ENCODE peak calls at places on chromosome 15, in seven cellular contexts. One of them, this sample, is unnamed.

GRCh38 chr15:52233405-52233804 is 42.2 kb upstream of the GNB5 start:
- DNase-seq in K562: no peak
- DNase-seq in H1: no peak
- DNase-seq in SK-N-SH: no peak
- DNase-seq in HCT116: no peak
- DNase-seq in GM12878: no peak
- DNase-seq in HepG2: no peak
- DNase-seq in this sample: no peak

GRCh38 chr15:70094690-70095311 is 2.9 kb downstream of the TLE3 start:
- DNase-seq in K562: no peak
- DNase-seq in H1: no peak
- DNase-seq in SK-N-SH: no peak
- DNase-seq in HCT116: no peak
- DNase-seq in GM12878: no peak
- DNase-seq in HepG2: peak; percentile 47
- DNase-seq in this sample: no peak

GRCh38 chr15:31024330-31024729 is 32.9 kb upstream of the MTMR10 start:
- DNase-seq in K562: no peak
- DNase-seq in H1: peak; percentile 57
- DNase-seq in SK-N-SH: no peak
- DNase-seq in HCT116: peak; percentile 16
- DNase-seq in GM12878: no peak
- DNase-seq in HepG2: peak; percentile 79
- DNase-seq in this sample: no peak

GRCh38 chr15:70217246-70218160 is 119.8 kb upstream of the TLE3 start:
- DNase-seq in K562: no peak
- DNase-seq in H1: no peak
- DNase-seq in SK-N-SH: peak; percentile 58
- DNase-seq in HCT116: no peak
- DNase-seq in GM12878: no peak
- DNase-seq in HepG2: no peak
- DNase-seq in this sample: no peak

GRCh38 chr15:85044251-85044853 is 62.7 kb downstream of the PDE8A start:
- DNase-seq in K562: no peak
- DNase-seq in H1: no peak
- DNase-seq in SK-N-SH: peak; percentile 39
- DNase-seq in HCT116: peak; percentile 28
- DNase-seq in GM12878: peak; percentile 44
- DNase-seq in HepG2: peak; percentile 63
- DNase-seq in this sample: peak; percentile 79

GRCh38 chr15:80779658-80780415 is 667 bp downstream of the CEMIP start:
- DNase-seq in K562: no peak
- DNase-seq in H1: peak; percentile 10
- DNase-seq in SK-N-SH: peak; percentile 74
- DNase-seq in HCT116: no peak
- DNase-seq in GM12878: no peak
- DNase-seq in HepG2: peak; percentile 25
- DNase-seq in this sample: peak; percentile 45

GRCh38 chr15:75161788-75162414 is 39.8 kb upstream of the C15orf39 start:
- DNase-seq in K562: no peak
- DNase-seq in H1: no peak
- DNase-seq in SK-N-SH: no peak
- DNase-seq in HCT116: no peak
- DNase-seq in GM12878: no peak
- DNase-seq in HepG2: peak; percentile 68
- DNase-seq in this sample: no peak

GRCh38 chr15:86735244-86736040 is 655.8 kb downstream of the AGBL1 start:
- DNase-seq in K562: no peak
- DNase-seq in H1: no peak
- DNase-seq in SK-N-SH: no peak
- DNase-seq in HCT116: no peak
- DNase-seq in GM12878: no peak
- DNase-seq in HepG2: no peak
- DNase-seq in this sample: no peak

GRCh38 chr15:81213982-81214381 is 17.3 kb downstream of the IL16 start:
- DNase-seq in K562: no peak
- DNase-seq in H1: no peak
- DNase-seq in SK-N-SH: no peak
- DNase-seq in HCT116: no peak
- DNase-seq in GM12878: no peak
- DNase-seq in HepG2: no peak
- DNase-seq in this sample: no peak

GRCh38 chr15:29322407-29322806 is 52.8 kb upstream of the NSMCE3 start:
- DNase-seq in K562: no peak
- DNase-seq in H1: no peak
- DNase-seq in SK-N-SH: no peak
- DNase-seq in HCT116: no peak
- DNase-seq in GM12878: no peak
- DNase-seq in HepG2: no peak
- DNase-seq in this sample: no peak

GRCh38 chr15:29312387-29312786 is 42.8 kb upstream of the NSMCE3 start:
- DNase-seq in K562: no peak
- DNase-seq in H1: no peak
- DNase-seq in SK-N-SH: no peak
- DNase-seq in HCT116: no peak
- DNase-seq in GM12878: no peak
- DNase-seq in HepG2: no peak
- DNase-seq in this sample: no peak

GRCh38 chr15:29319823-29320222 is 50.2 kb upstream of the NSMCE3 start:
- DNase-seq in K562: no peak
- DNase-seq in H1: no peak
- DNase-seq in SK-N-SH: no peak
- DNase-seq in HCT116: no peak
- DNase-seq in GM12878: no peak
- DNase-seq in HepG2: no peak
- DNase-seq in this sample: no peak

GRCh38 chr15:29316422-29316821 is 46.8 kb upstream of the NSMCE3 start:
- DNase-seq in K562: no peak
- DNase-seq in H1: no peak
- DNase-seq in SK-N-SH: no peak
- DNase-seq in HCT116: no peak
- DNase-seq in GM12878: no peak
- DNase-seq in HepG2: no peak
- DNase-seq in this sample: no peak
- TF ChIP-seq JUND in K562: no peak
- TF ChIP-seq JUND in H1: no peak
- TF ChIP-seq JUND in SK-N-SH: no peak
- TF ChIP-seq JUND in HCT116: no peak
- TF ChIP-seq JUND in GM12878: no peak
- TF ChIP-seq JUND in HepG2: no peak
- TF ChIP-seq JUND in this sample: no peak

GRCh38 chr15:101458908-101459578 is 30.5 kb downstream of the PCSK6 start:
- DNase-seq in K562: no peak
- DNase-seq in H1: no peak
- DNase-seq in SK-N-SH: no peak
- DNase-seq in HCT116: no peak
- DNase-seq in GM12878: no peak
- DNase-seq in HepG2: no peak
- DNase-seq in this sample: no peak

GRCh38 chr15:101456079-101456791 is 33.3 kb downstream of the PCSK6 start:
- DNase-seq in K562: peak; percentile 64
- DNase-seq in H1: no peak
- DNase-seq in SK-N-SH: no peak
- DNase-seq in HCT116: no peak
- DNase-seq in GM12878: no peak
- DNase-seq in HepG2: no peak
- DNase-seq in this sample: no peak

GRCh38 chr15:101461097-101461496 is 28.4 kb downstream of the PCSK6 start:
- DNase-seq in K562: no peak
- DNase-seq in H1: no peak
- DNase-seq in SK-N-SH: no peak
- DNase-seq in HCT116: no peak
- DNase-seq in GM12878: no peak
- DNase-seq in HepG2: no peak
- DNase-seq in this sample: no peak

GRCh38 chr15:101459579-101460300 is 29.8 kb downstream of the PCSK6 start:
- DNase-seq in K562: no peak
- DNase-seq in H1: no peak
- DNase-seq in SK-N-SH: no peak
- DNase-seq in HCT116: no peak
- DNase-seq in GM12878: no peak
- DNase-seq in HepG2: no peak
- DNase-seq in this sample: no peak

DNA sequence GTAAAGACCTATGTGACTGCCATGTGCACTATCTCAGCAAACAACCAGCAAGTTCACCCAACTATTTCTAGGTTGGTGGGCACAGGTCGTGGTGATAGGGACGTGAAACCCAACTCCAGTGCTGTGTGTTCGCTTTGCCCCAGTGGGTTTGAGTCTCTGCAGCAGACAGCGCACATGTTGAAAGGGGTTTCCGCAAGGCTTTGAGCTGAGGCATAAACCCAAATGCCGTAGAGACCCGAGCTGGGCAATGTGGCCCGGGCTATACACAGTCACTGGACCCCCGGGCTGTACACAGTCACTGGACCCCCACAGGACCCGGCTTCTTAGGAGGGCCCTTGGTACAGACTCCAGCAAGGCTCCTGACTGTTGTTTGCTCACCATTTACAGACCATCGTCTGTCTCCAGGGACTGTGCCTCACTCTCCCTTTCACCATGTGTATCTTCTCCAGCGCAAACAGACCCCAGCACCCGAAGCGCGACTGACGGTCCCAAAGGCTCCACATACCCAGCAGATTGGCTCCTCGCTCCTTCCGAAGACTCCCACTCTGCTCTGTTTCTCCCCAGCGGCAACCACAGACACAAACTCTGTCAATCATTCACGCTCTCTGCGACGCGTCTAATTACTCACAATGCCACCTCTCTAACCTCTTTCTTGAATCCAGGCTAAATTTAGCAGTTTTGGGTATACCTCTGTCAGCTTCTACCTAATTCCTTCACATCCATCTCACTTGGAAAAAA is 31.2 kb downstream of the PCSK6 start:
- DNase-seq in K562: no peak
- DNase-seq in H1: no peak
- DNase-seq in SK-N-SH: no peak
- DNase-seq in HCT116: no peak
- DNase-seq in GM12878: no peak
- DNase-seq in HepG2: no peak
- DNase-seq in this sample: no peak
- TF ChIP-seq JUND in K562: no peak
- TF ChIP-seq JUND in H1: no peak
- TF ChIP-seq JUND in SK-N-SH: no peak
- TF ChIP-seq JUND in HCT116: no peak
- TF ChIP-seq JUND in GM12878: no peak
- TF ChIP-seq JUND in HepG2: no peak
- TF ChIP-seq JUND in this sample: no peak

GRCh38 chr15:62257991-62258390 is 92.9 kb upstream of the C2CD4B start:
- DNase-seq in K562: no peak
- DNase-seq in H1: no peak
- DNase-seq in SK-N-SH: no peak
- DNase-seq in HCT116: no peak
- DNase-seq in GM12878: no peak
- DNase-seq in HepG2: no peak
- DNase-seq in this sample: no peak

GRCh38 chr15:62250176-62250575 is 85.1 kb upstream of the C2CD4B start:
- DNase-seq in K562: no peak
- DNase-seq in H1: no peak
- DNase-seq in SK-N-SH: no peak
- DNase-seq in HCT116: no peak
- DNase-seq in GM12878: no peak
- DNase-seq in HepG2: no peak
- DNase-seq in this sample: no peak

GRCh38 chr15:62250978-62251377 is 85.9 kb upstream of the C2CD4B start:
- DNase-seq in K562: no peak
- DNase-seq in H1: no peak
- DNase-seq in SK-N-SH: no peak
- DNase-seq in HCT116: no peak
- DNase-seq in GM12878: no peak
- DNase-seq in HepG2: no peak
- DNase-seq in this sample: no peak

GRCh38 chr15:62253294-62253693 is 88.2 kb upstream of the C2CD4B start:
- DNase-seq in K562: no peak
- DNase-seq in H1: no peak
- DNase-seq in SK-N-SH: no peak
- DNase-seq in HCT116: no peak
- DNase-seq in GM12878: no peak
- DNase-seq in HepG2: no peak
- DNase-seq in this sample: no peak

GRCh38 chr15:62254137-62254934 is 89.3 kb upstream of the C2CD4B start:
- DNase-seq in K562: peak; percentile 63
- DNase-seq in H1: peak; percentile 34
- DNase-seq in SK-N-SH: peak; percentile 76
- DNase-seq in HCT116: peak; percentile 49
- DNase-seq in GM12878: no peak
- DNase-seq in HepG2: peak; percentile 59
- DNase-seq in this sample: peak; percentile 24
- TF ChIP-seq JUND in K562: no peak
- TF ChIP-seq JUND in H1: no peak
- TF ChIP-seq JUND in SK-N-SH: no peak
- TF ChIP-seq JUND in HCT116: no peak
- TF ChIP-seq JUND in GM12878: no peak
- TF ChIP-seq JUND in HepG2: no peak
- TF ChIP-seq JUND in this sample: no peak

DNA sequence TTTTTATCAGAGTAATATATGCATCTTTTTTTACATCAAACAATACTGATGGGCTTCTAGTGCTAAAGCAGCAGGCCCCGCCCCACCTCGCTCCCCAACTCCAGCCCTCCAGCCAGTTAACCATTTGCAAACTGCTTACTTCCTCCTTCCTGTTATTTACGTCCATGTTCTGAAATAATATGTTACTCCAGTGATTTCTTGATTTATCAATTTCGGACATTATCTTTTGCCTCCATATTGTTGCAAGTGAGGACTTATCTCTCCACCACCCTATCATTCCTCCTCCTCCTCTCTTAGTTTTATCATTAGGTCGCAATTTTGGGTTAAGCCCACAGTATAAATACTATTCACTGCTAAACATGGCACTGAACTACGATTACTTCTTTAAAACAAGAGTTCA is 39.5 kb downstream of the ZNF710 start:
- DNase-seq in K562: peak; percentile 41
- DNase-seq in H1: no peak
- DNase-seq in SK-N-SH: no peak
- DNase-seq in HCT116: no peak
- DNase-seq in GM12878: no peak
- DNase-seq in HepG2: no peak
- DNase-seq in this sample: no peak
- TF ChIP-seq JUND in K562: no peak
- TF ChIP-seq JUND in H1: no peak
- TF ChIP-seq JUND in SK-N-SH: no peak
- TF ChIP-seq JUND in HCT116: no peak
- TF ChIP-seq JUND in GM12878: no peak
- TF ChIP-seq JUND in HepG2: no peak
- TF ChIP-seq JUND in this sample: no peak

DNA sequence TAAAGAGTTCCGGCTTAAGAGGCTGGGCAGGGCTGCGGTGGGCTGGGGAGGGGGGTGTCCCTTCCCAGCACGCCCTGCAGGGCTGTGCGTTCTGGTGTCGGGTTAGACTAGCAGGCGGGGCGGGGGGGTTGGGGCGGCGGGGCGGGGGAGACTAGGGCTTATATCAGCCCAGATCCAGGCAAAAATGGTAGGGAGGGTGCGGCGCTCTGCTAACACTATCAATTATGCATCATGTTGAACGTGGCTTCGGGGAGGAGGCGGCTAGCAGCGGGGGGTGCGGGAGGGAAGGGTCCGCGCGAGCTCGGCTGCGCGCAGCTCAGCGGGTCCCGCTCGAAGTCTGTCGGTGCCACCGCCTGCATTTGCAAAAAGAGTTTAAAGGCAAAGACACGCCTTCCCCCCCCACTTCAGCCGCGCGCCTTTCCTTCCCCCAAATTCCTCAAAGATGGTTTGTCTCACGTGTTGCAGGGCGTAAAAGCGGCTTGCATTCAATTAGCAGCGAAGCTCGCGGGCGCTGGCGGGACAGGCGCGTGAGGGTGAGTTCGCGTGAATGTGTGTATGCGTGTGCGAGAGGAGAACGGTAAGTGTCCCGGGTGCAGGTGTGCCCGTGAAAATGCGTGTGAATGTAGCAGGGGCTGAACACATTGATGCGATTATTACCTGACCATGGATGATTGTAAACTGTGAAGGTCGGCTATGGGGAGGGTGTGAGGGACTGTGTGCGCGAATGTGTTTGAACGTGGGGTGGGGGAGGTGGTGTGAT is at the start of gene ISLR2:
- DNase-seq in K562: no peak
- DNase-seq in H1: no peak
- DNase-seq in SK-N-SH: peak; percentile 87
- DNase-seq in HCT116: no peak
- DNase-seq in GM12878: no peak
- DNase-seq in HepG2: no peak
- DNase-seq in this sample: no peak
- TF ChIP-seq JUND in K562: no peak
- TF ChIP-seq JUND in H1: no peak
- TF ChIP-seq JUND in SK-N-SH: no peak
- TF ChIP-seq JUND in HCT116: no peak
- TF ChIP-seq JUND in GM12878: no peak
- TF ChIP-seq JUND in HepG2: no peak
- TF ChIP-seq JUND in this sample: no peak

This sample was measured in T47D.